ENCODE peak calls at places on chromosome 12, in five cellular contexts. H, S, Z, U and J are unnamed samples.

GRCh38 chr12:127944211-127944899 is 322.6 kb upstream of the TMEM132C start:
- DNase-seq in U (no peak), S (no peak), Z (no peak), H (no peak), J (no peak)

GRCh38 chr12:52206309-52207040 is 14.7 kb upstream of the KRT80 start:
- DNase-seq in U (no peak), H (peak; percentile 6), Z (no peak), S (peak; percentile 10), J (no peak)

GRCh38 chr12:30457621-30458289 is 237.9 kb downstream of the IPO8 start:
- DNase-seq in H (no peak), Z (no peak), S (no peak), U (no peak), J (no peak)

GRCh38 chr12:20798561-20798960 is 11.9 kb upstream of the SLCO1B3 start:
- DNase-seq in U (no peak), H (no peak), Z (peak; percentile 55), S (no peak), J (no peak)

GRCh38 chr12:107337354-107338095 is 244.2 kb upstream of the CRY1 start:
- DNase-seq in U (no peak), S (no peak), H (no peak), Z (no peak), J (no peak)

GRCh38 chr12:123894823-123895338 is 77.8 kb downstream of the CCDC92 start:
- DNase-seq in U (no peak), Z (no peak), S (no peak), H (no peak), J (no peak)

GRCh38 chr12:34606749-34607519 is 584.6 kb downstream of the ALG10 start:
- DNase-seq in U (no peak), S (no peak), Z (no peak), H (no peak), J (no peak)

GRCh38 chr12:128802756-128803155 is 21.0 kb downstream of the SLC15A4 start:
- DNase-seq in U (no peak), H (no peak), Z (no peak), S (no peak), J (no peak)

GRCh38 chr12:24222968-24223367 is 273.5 kb upstream of the SOX5 start:
- DNase-seq in U (no peak), Z (no peak), H (no peak), S (no peak), J (no peak)

GRCh38 chr12:57011438-57012424 is 4.6 kb downstream of the TAC3 start:
- DNase-seq in Z (no peak), H (no peak), S (no peak), U (no peak), J (no peak)

GRCh38 chr12:90335561-90335960 is 619.4 kb downstream of the CCER1 start:
- DNase-seq in H (no peak), U (no peak), Z (no peak), S (no peak), J (no peak)

GRCh38 chr12:64681200-64682052 is 71.1 kb downstream of the RASSF3 start:
- DNase-seq in Z (peak; percentile 34), H (peak; percentile 53), S (no peak), U (no peak), J (no peak)

GRCh38 chr12:64678835-64679234 is 68.5 kb downstream of the RASSF3 start:
- DNase-seq in S (no peak), U (no peak), H (no peak), Z (no peak), J (no peak)

GRCh38 chr12:64679487-64679983 is 69.2 kb downstream of the RASSF3 start:
- DNase-seq in S (peak; percentile 87), Z (peak; percentile 40), U (peak; percentile 72), H (peak; percentile 41), J (peak; percentile 54)

GRCh38 chr12:64678248-64678647 is 68.0 kb downstream of the RASSF3 start:
- DNase-seq in H (no peak), Z (peak; percentile 43), S (no peak), U (no peak), J (no peak)

GRCh38 chr12:64680235-64680634 is 69.9 kb downstream of the RASSF3 start:
- DNase-seq in H (no peak), Z (peak; percentile 36), U (peak; percentile 39), S (no peak), J (no peak)
- H3K4me3 ChIP-seq in H (no peak overlapping the region), Z (no peak overlapping the region), U (no peak overlapping the region), S (peak overlapping the region; percentile 27), J (peak overlapping the region; percentile 7)

GRCh38 chr12:96720363-96720705 is 186.7 kb upstream of the NEDD1 start:
- DNase-seq in S (no peak), H (no peak), U (no peak), Z (peak; percentile 42), J (no peak)
- H3K27ac ChIP-seq in S (no peak overlapping the region), H (no peak overlapping the region), U (no peak overlapping the region), Z (no peak overlapping the region), J (peak overlapping the region; percentile 38)

DNA sequence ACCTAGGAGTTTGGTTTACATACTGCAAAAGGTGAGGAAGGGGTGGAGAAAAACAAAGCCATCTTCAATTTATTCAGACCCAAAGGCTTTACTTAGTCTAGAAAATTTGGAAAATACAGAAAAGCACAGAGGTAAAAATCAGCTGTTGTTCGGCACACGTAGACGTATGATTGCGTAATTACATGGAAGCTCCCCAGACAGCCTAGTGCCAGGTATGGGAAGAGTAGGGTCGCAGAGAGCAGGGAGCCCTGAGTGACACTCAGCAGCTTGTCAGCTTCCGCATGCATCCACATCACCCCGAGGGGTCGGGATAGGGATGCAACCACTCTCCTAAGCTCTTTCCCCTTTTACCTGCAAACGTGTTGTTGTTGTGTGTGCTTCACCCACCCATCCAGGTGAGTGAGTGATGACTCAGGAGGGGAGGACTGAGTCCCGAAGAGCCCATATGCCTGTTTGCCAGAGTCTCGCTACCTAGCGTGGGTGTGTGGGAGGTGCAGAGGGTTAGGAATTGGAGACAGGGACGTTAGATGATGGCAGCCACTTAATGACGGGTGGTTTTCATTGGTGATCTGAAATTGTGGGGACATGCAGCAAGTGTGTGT is 20.1 kb downstream of the PIWIL1 start:
- DNase-seq in Z (no peak), H (no peak), U (no peak), S (no peak), J (no peak)
- H3K27me3 ChIP-seq in Z (no peaks in the 10 kb centered on the region), H (no peaks in the 10 kb centered on the region), U (no peaks in the 10 kb centered on the region), S (no peaks in the 10 kb centered on the region), J (no peaks in the 10 kb centered on the region)

GRCh38 chr12:131799195-131799594 is 29.0 kb upstream of the MMP17 start:
- DNase-seq in Z (no peak), H (no peak), S (no peak), U (no peak), J (no peak)

GRCh38 chr12:131799828-131800593 is 28.2 kb upstream of the MMP17 start:
- DNase-seq in Z (no peak), S (no peak), U (no peak), H (no peak), J (no peak)

GRCh38 chr12:131803995-131804521 is 24.1 kb upstream of the MMP17 start:
- DNase-seq in U (no peak), Z (no peak), S (no peak), H (peak; percentile 50), J (no peak)

GRCh38 chr12:131800594-131801135 is 27.5 kb upstream of the MMP17 start:
- DNase-seq in H (no peak), S (no peak), U (no peak), Z (no peak), J (no peak)

DNA sequence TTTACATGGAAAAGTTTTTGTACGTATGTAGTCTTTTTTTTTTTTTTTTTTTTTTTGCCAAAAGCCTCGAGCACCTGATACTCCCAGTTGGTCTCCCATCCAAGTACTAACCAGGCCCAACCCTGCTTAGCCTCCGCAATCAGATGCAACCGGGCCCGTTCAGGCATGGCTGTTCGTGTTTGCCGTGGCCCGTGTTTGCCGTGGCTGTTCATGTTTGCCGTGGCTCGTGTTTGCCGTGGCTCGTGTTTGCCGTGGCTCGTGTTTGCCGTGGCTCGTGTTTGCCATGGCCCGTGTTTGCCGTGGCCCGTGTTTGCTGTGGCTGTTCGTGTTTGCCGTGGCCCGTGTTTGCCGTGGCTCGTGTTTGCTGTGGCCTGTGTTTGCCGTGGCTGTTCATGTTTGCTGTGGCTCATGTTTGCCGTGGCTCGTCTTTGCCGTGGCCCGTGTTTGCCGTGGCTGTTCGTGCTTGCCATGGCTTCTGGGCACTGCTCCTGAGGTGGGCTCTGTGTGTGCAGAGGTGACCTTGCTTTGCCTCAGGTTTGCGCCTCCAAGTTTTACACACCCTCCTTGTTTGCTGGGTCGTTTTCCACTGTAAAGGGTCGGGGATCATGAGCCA is 26.8 kb upstream of the MMP17 start:
- DNase-seq in H (no peak), Z (no peak), S (no peak), U (no peak), J (no peak)
- H3K4me3 ChIP-seq in H (no peak overlapping the region), Z (no peak overlapping the region), S (no peak overlapping the region), U (no peak overlapping the region), J (no peak overlapping the region)

DNA sequence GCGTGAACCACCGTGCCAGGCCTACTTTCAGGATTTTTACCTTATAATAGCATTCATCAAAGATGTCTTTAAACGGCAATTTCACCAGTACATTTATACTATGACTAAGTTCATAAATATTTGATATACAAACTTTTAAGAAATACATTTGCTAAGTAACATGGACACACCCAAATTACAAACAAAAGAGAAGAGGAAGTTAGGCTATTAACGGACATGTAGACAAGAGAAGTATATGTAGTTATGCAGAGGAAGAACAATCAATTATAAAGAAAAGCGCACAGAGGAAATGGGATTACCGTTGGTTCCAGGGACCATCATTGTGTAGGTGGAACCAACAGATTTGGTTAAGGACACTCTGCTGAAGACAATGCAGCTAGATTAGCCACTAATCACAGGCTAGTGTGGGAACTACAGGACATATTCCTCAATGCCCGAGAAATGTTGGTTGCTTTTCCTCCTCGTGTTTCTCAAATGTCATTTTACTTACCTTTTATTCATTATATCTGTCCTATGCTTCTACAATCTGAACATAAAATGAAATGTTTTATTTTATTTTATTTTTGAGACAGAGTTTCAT is 24.0 kb upstream of the PKP2 start:
- DNase-seq in S (no peak), U (no peak), H (no peak), Z (no peak), J (no peak)
- H3K27ac ChIP-seq in S (no peak overlapping the region), U (no peak overlapping the region), H (no peak overlapping the region), Z (no peak overlapping the region), J (no peak overlapping the region)

GRCh38 chr12:120067901-120068300 is 48.7 kb downstream of the RAB35 start:
- DNase-seq in U (no peak), S (no peak), H (no peak), Z (no peak), J (no peak)
- H3K27me3 ChIP-seq in U (no peaks in the 10 kb centered on the region), S (no peaks in the 10 kb centered on the region), H (no peaks in the 10 kb centered on the region), Z (no peaks in the 10 kb centered on the region), J (no peaks in the 10 kb centered on the region)